ENCODE peak calls at places on chromosomes 13 and 19, in six cellular contexts. J is CD8-positive, alpha-beta memory T cell; Z is effector memory CD4-positive, alpha-beta T cell; E is heart right ventricle; T is lower lobe of right lung; I is WERI-Rb-1. V is an unnamed sample.
A peak's percentile ranks its signal among the peaks of the same experiment; 100 is the strongest.

GRCh38 chr13:40664100-40665060 is 2.1 kb downstream of the FOXO1 start:
- DNase-seq in J (peak; percentile 82), Z (peak; percentile 57), E (peak; percentile 83), T (peak; percentile 90), I (peak; percentile 31), V (peak; percentile 45)

GRCh38 chr19:42091300-42092266 is 15.6 kb downstream of the ZNF574 start:
- DNase-seq in J (no peak), Z (no peak), E (no peak), T (no peak), I (no peak), V (peak; percentile 49)

GRCh38 chr19:2149980-2150793 is 1.2 kb downstream of the AP3D1 start:
- DNase-seq in J (no peak), Z (no peak), E (no peak), T (peak; percentile 62), I (no peak), V (peak; percentile 30)

GRCh38 chr13:84925443-84925842 is 873.8 kb downstream of the SLITRK6 start:
- DNase-seq in J (no peak), Z (no peak), E (no peak), T (no peak), I (no peak), V (no peak)

GRCh38 chr19:19526581-19527370 is 1.9 kb upstream of the YJEFN3 start:
- DNase-seq in J (no peak), Z (no peak), E (no peak), T (no peak), I (no peak), V (no peak)

GRCh38 chr13:36885901-36886300 is 34.1 kb downstream of the SMAD9 start:
- DNase-seq in J (no peak), Z (no peak), E (no peak), T (no peak), I (peak; percentile 63), V (no peak)

GRCh38 chr19:40945645-40946044 is 45.4 kb upstream of the CYP2B6 start:
- DNase-seq in J (no peak), Z (no peak), E (no peak), T (no peak), I (no peak), V (no peak)

GRCh38 chr19:43229315-43229714 is 23.9 kb upstream of the PSG4 start:
- DNase-seq in J (no peak), Z (no peak), E (no peak), T (no peak), I (no peak), V (no peak)

GRCh38 chr13:48595330-48596127 is 58.2 kb upstream of the CYSLTR2 start:
- DNase-seq in J (peak; percentile 62), Z (peak; percentile 16), E (peak; percentile 79), T (no peak), I (no peak), V (peak; percentile 42)

GRCh38 chr19:41221514-41222205 is 2.6 kb downstream of the AXL start:
- DNase-seq in J (no peak), Z (no peak), E (no peak), T (no peak), I (no peak), V (no peak)

GRCh38 chr19:2326699-2327360 is 1.6 kb downstream of the LSM7 start:
- DNase-seq in J (no peak), Z (no peak), E (no peak), T (no peak), I (no peak), V (no peak)

GRCh38 chr13:24741016-24741662 is 22.8 kb upstream of the RNF17 start:
- DNase-seq in J (no peak), Z (no peak), E (no peak), T (no peak), I (peak; percentile 69), V (peak; percentile 70)

GRCh38 chr13:59700281-59700680 is 463.4 kb downstream of the DIAPH3 start:
- DNase-seq in J (no peak), Z (no peak), E (no peak), T (no peak), I (no peak), V (no peak)

GRCh38 chr19:52741951-52742485 is 7.2 kb upstream of the ZNF611 start:
- DNase-seq in J (no peak), Z (no peak), E (no peak), T (no peak), I (peak; percentile 64), V (no peak)

GRCh38 chr19:16259385-16260159 is 61.9 kb downstream of the AP1M1 start:
- DNase-seq in J (no peak), Z (no peak), E (no peak), T (no peak), I (no peak), V (no peak)

GRCh38 chr13:110245421-110245899 is 61.5 kb downstream of the COL4A1 start:
- DNase-seq in J (no peak), Z (no peak), E (no peak), T (no peak), I (peak; percentile 54), V (no peak)

GRCh38 chr19:10122066-10122465 is 2.4 kb upstream of the EIF3G start:
- DNase-seq in J (no peak), Z (no peak), E (no peak), T (no peak), I (no peak), V (peak; percentile 85)

GRCh38 chr13:75643182-75643581 is 7.1 kb downstream of the LMO7 start:
- DNase-seq in J (no peak), Z (no peak), E (no peak), T (no peak), I (no peak), V (no peak)

GRCh38 chr13:113616991-113617749 is 32.6 kb downstream of the TFDP1 start:
- DNase-seq in J (no peak), Z (no peak), E (no peak), T (no peak), I (no peak), V (no peak)

GRCh38 chr13:52004508-52005183 is 6.6 kb downstream of the ATP7B start:
- DNase-seq in J (no peak), Z (no peak), E (no peak), T (no peak), I (no peak), V (no peak)

GRCh38 chr19:34661357-34661756 is 15.6 kb downstream of the SCGB2B2 start:
- DNase-seq in J (no peak), Z (no peak), E (no peak), T (no peak), I (no peak), V (no peak)

GRCh38 chr13:41577437-41577836 is 120.1 kb downstream of the RGCC start:
- DNase-seq in J (no peak), Z (no peak), E (peak; percentile 38), T (peak; percentile 60), I (no peak), V (peak; percentile 33)

GRCh38 chr19:11767633-11768133 is 883 bp downstream of the ZNF441 start:
- DNase-seq in J (peak; percentile 48), Z (no peak), E (peak; percentile 13), T (peak; percentile 72), I (peak; percentile 34), V (peak; percentile 45)

GRCh38 chr13:111330211-111330610 is 9.8 kb downstream of the TEX29 start:
- DNase-seq in J (no peak), Z (no peak), E (no peak), T (no peak), I (no peak), V (no peak)

GRCh38 chr19:4415352-4415751 is 12.9 kb downstream of the CHAF1A start:
- DNase-seq in J (no peak), Z (no peak), E (no peak), T (no peak), I (peak; percentile 32), V (no peak)

GRCh38 chr13:64471916-64472315 is 2758.2 kb downstream of the PCDH9 start:
- DNase-seq in J (no peak), Z (no peak), E (no peak), T (no peak), I (no peak), V (no peak)

GRCh38 chr19:45305421-45305820 is 17.3 kb downstream of the CKM start:
- DNase-seq in J (no peak), Z (no peak), E (no peak), T (no peak), I (no peak), V (no peak)

GRCh38 chr19:12838893-12839656 is 760 bp downstream of the MAST1 start:
- DNase-seq in J (peak; percentile 58), Z (no peak), E (no peak), T (no peak), I (no peak), V (no peak)
- H3K4me3 ChIP-seq in J (peak overlapping the region; percentile 14), Z (peak overlapping the region; percentile 32), E (peak overlapping the region; percentile 7), T (peak overlapping the region; percentile 35), I (peak overlapping the region; percentile 88), V (peak overlapping the region; percentile 51)

DNA sequence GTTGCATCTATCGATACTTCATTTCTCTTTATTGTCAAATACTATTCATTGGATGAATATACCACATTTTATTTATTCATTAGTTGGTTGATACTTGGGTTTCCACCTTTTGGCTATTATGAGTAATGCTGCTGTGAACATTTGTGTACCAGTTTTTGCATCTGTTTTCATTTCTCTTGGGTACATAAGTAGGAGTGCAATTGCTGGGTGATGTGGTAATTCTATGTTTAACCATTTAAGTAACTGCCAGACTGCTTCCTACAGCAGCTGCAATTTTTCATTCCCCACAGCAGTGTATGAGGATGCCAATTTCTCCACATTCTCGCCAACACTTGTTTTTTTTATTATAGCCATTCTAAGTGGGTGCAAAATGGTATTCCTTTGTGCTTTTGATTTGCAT is 2.6 kb downstream of the KCNJ14 start:
- DNase-seq in J (no peak), Z (no peak), E (no peak), T (no peak), I (no peak), V (no peak)
- H3K36me3 ChIP-seq in J (peaks cover 9% of the 10 kb centered on the region), Z (peaks cover 27% of the 10 kb centered on the region), E (peaks cover 56% of the 10 kb centered on the region), T (peaks cover 39% of the 10 kb centered on the region), I (peaks cover 21% of the 10 kb centered on the region), V (peaks cover 77% of the 10 kb centered on the region)

GRCh38 chr19:39596911-39597310 is 5.4 kb upstream of the LGALS13 start:
- DNase-seq in J (no peak), Z (no peak), E (no peak), T (no peak), I (no peak), V (no peak)

GRCh38 chr19:39592381-39592780 is 9.9 kb upstream of the LGALS13 start:
- DNase-seq in J (no peak), Z (no peak), E (no peak), T (no peak), I (no peak), V (no peak)

GRCh38 chr19:39599116-39599515 is 3.2 kb upstream of the LGALS13 start:
- DNase-seq in J (no peak), Z (no peak), E (peak; percentile 13), T (no peak), I (no peak), V (peak; percentile 19)

GRCh38 chr19:39590265-39590664 is 12.1 kb upstream of the LGALS13 start:
- DNase-seq in J (no peak), Z (no peak), E (no peak), T (no peak), I (no peak), V (no peak)

DNA sequence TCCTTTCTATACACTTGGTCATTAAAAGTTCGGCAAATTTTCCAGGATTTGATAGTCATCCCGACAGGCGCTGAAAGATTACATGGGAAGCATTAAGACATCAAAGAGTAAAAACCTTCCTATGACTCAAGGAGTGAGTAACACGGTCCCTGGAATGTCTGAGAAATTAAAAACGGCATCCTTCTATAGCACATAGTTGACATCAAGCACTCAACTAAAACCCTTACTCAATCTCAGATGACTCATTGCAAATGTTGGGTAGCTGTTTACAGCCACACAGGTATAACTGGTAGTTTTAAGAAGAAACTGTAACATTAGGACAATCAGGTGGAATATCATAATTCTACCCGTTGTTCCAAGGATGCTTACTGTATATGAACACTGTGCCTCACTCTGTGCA is 6.4 kb upstream of the LGALS13 start:
- DNase-seq in J (no peak), Z (no peak), E (no peak), T (no peak), I (no peak), V (no peak)
- H3K27me3 ChIP-seq in J (peaks cover 4% of the 10 kb centered on the region), Z (no peaks in the 10 kb centered on the region), E (peaks cover 4% of the 10 kb centered on the region), T (peaks cover 18% of the 10 kb centered on the region), I (peaks cover 86% of the 10 kb centered on the region), V (peaks cover 7% of the 10 kb centered on the region)

GRCh38 chr19:17687141-17687856 is 855 bp downstream of the UNC13A start:
- DNase-seq in J (no peak), Z (no peak), E (no peak), T (no peak), I (peak; percentile 33), V (no peak)
- H3K4me3 ChIP-seq in J (no peak overlapping the region), Z (no peak overlapping the region), E (no peak overlapping the region), T (no peak overlapping the region), I (peak overlapping the region; percentile 98), V (no peak overlapping the region)

V was measured in MG63.